ENCODE peak calls at places on chromosomes 16 and 17, in four cellular contexts. One of them, this sample, is unnamed.

GRCh38 chr16:69017036-69017783 is 88.2 kb upstream of the HAS3 start:
- DNase-seq in NCI-H1092 treated with DMSO at 0.1 percent for 48 hours: no peak
- DNase-seq in small intestine: no peak
- DNase-seq in RKO: peak
- DNase-seq in this sample: no peak

GRCh38 chr17:83084621-83085056 is 5.2 kb downstream of the METRNL start:
- DNase-seq in NCI-H1092 treated with DMSO at 0.1 percent for 48 hours: no peak
- DNase-seq in small intestine: peak
- DNase-seq in RKO: no peak
- DNase-seq in this sample: no peak

GRCh38 chr16:46612121-46612520 is 9.1 kb downstream of the SHCBP1 start:
- DNase-seq in NCI-H1092 treated with DMSO at 0.1 percent for 48 hours: no peak
- DNase-seq in small intestine: no peak
- DNase-seq in RKO: no peak
- DNase-seq in this sample: no peak

GRCh38 chr16:3029499-3030127 is 5.8 kb downstream of the THOC6 start:
- DNase-seq in NCI-H1092 treated with DMSO at 0.1 percent for 48 hours: no peak
- DNase-seq in small intestine: no peak
- DNase-seq in RKO: no peak
- DNase-seq in this sample: peak

GRCh38 chr17:44655983-44656700 is at the start of gene MEIOC:
- DNase-seq in NCI-H1092 treated with DMSO at 0.1 percent for 48 hours: peak
- DNase-seq in small intestine: peak
- DNase-seq in RKO: no peak
- DNase-seq in this sample: peak

GRCh38 chr17:10061131-10061581 is 137.2 kb downstream of the GAS7 start:
- DNase-seq in NCI-H1092 treated with DMSO at 0.1 percent for 48 hours: no peak
- DNase-seq in small intestine: no peak
- DNase-seq in RKO: no peak
- DNase-seq in this sample: no peak

GRCh38 chr16:1745900-1746692 is 25.2 kb downstream of the NME3 start:
- DNase-seq in NCI-H1092 treated with DMSO at 0.1 percent for 48 hours: no peak
- DNase-seq in small intestine: no peak
- DNase-seq in RKO: no peak
- DNase-seq in this sample: no peak

GRCh38 chr17:1820518-1821252 is 9.0 kb downstream of the SMYD4 start:
- DNase-seq in NCI-H1092 treated with DMSO at 0.1 percent for 48 hours: no peak
- DNase-seq in small intestine: no peak
- DNase-seq in RKO: no peak
- DNase-seq in this sample: no peak

GRCh38 chr16:49441366-49441780 is 67.8 kb downstream of the C16orf78 start:
- DNase-seq in NCI-H1092 treated with DMSO at 0.1 percent for 48 hours: no peak
- DNase-seq in small intestine: peak
- DNase-seq in RKO: no peak
- DNase-seq in this sample: no peak

GRCh38 chr16:81711609-81712329 is 67.3 kb upstream of the PLCG2 start:
- DNase-seq in NCI-H1092 treated with DMSO at 0.1 percent for 48 hours: no peak
- DNase-seq in small intestine: no peak
- DNase-seq in RKO: peak
- DNase-seq in this sample: no peak

GRCh38 chr17:47797797-47798196 is 23.8 kb downstream of the OSBPL7 start:
- DNase-seq in NCI-H1092 treated with DMSO at 0.1 percent for 48 hours: no peak
- DNase-seq in small intestine: no peak
- DNase-seq in RKO: peak
- DNase-seq in this sample: no peak